ENCODE peak calls at places on chromosomes 12 and 14, in six cellular contexts. One of them, this sample, is unnamed.

GRCh38 chr12:132250707-132251106 is 78.7 kb downstream of the GALNT9 start:
- DNase-seq in AG09319: no peak
- DNase-seq in effector CD8-positive, alpha-beta T cell: no peak
- DNase-seq in nephron progenitor cell: no peak
- DNase-seq in A549: no peak
- DNase-seq in fibroblast of gingiva: no peak
- DNase-seq in this sample: no peak

GRCh38 chr14:100104523-100105300 is 39.5 kb downstream of the EVL start:
- DNase-seq in AG09319: no peak
- DNase-seq in effector CD8-positive, alpha-beta T cell: no peak
- DNase-seq in nephron progenitor cell: no peak
- DNase-seq in A549: no peak
- DNase-seq in fibroblast of gingiva: peak; percentile 78
- DNase-seq in this sample: no peak

GRCh38 chr12:92145481-92145730 is 240 bp downstream of the BTG1 start:
- DNase-seq in AG09319: no peak
- DNase-seq in effector CD8-positive, alpha-beta T cell: no peak
- DNase-seq in nephron progenitor cell: peak; percentile 61
- DNase-seq in A549: no peak
- DNase-seq in fibroblast of gingiva: no peak
- DNase-seq in this sample: no peak

GRCh38 chr12:45974883-45975282 is 15.5 kb downstream of the SCAF11 start:
- DNase-seq in AG09319: no peak
- DNase-seq in effector CD8-positive, alpha-beta T cell: no peak
- DNase-seq in nephron progenitor cell: no peak
- DNase-seq in A549: no peak
- DNase-seq in fibroblast of gingiva: no peak
- DNase-seq in this sample: no peak

GRCh38 chr12:53481108-53481442 is 18.2 kb downstream of the MAP3K12 start:
- DNase-seq in AG09319: no peak
- DNase-seq in effector CD8-positive, alpha-beta T cell: no peak
- DNase-seq in nephron progenitor cell: no peak
- DNase-seq in A549: no peak
- DNase-seq in fibroblast of gingiva: no peak
- DNase-seq in this sample: no peak

GRCh38 chr12:53989227-53990113 is 4.5 kb downstream of the HOXC10 start:
- DNase-seq in AG09319: peak; percentile 7
- DNase-seq in effector CD8-positive, alpha-beta T cell: no peak
- DNase-seq in nephron progenitor cell: no peak
- DNase-seq in A549: peak; percentile 77
- DNase-seq in fibroblast of gingiva: peak; percentile 38
- DNase-seq in this sample: no peak

GRCh38 chr12:106205208-106206069 is 42.4 kb downstream of the CKAP4 start:
- DNase-seq in AG09319: no peak
- DNase-seq in effector CD8-positive, alpha-beta T cell: no peak
- DNase-seq in nephron progenitor cell: no peak
- DNase-seq in A549: peak; percentile 61
- DNase-seq in fibroblast of gingiva: no peak
- DNase-seq in this sample: no peak

GRCh38 chr12:76241371-76241770 is 106.8 kb downstream of the BBS10 start:
- DNase-seq in AG09319: no peak
- DNase-seq in effector CD8-positive, alpha-beta T cell: no peak
- DNase-seq in nephron progenitor cell: no peak
- DNase-seq in A549: no peak
- DNase-seq in fibroblast of gingiva: no peak
- DNase-seq in this sample: no peak